ENCODE peak calls at places on chromosomes 11 and 22, in five cellular contexts. One of them, this sample, is unnamed.

GRCh38 chr11:34075178-34075820 is 23.8 kb downstream of the CAPRIN1 start:
- DNase-seq in cardiac fibroblast: peak; percentile 61
- DNase-seq in upper lobe of right lung: no peak
- DNase-seq in PC-3: peak; percentile 78
- DNase-seq in fibroblast of lung: peak; percentile 84
- DNase-seq in this sample: peak; percentile 78

GRCh38 chr11:105968021-105968697 is 53.9 kb downstream of the MSANTD4 start:
- DNase-seq in cardiac fibroblast: peak; percentile 13
- DNase-seq in upper lobe of right lung: no peak
- DNase-seq in PC-3: peak; percentile 79
- DNase-seq in fibroblast of lung: peak; percentile 72
- DNase-seq in this sample: peak; percentile 67

GRCh38 chr11:76159303-76159937 is 46.9 kb downstream of the WNT11 start:
- DNase-seq in cardiac fibroblast: no peak
- DNase-seq in upper lobe of right lung: peak; percentile 51
- DNase-seq in PC-3: no peak
- DNase-seq in fibroblast of lung: no peak
- DNase-seq in this sample: no peak

GRCh38 chr11:93330446-93330984 is at the start of gene DEUP1:
- DNase-seq in cardiac fibroblast: no peak
- DNase-seq in upper lobe of right lung: peak; percentile 81
- DNase-seq in PC-3: peak; percentile 22
- DNase-seq in fibroblast of lung: peak; percentile 17
- DNase-seq in this sample: peak; percentile 1

GRCh38 chr11:61545341-61545740 is 35.5 kb downstream of the SYT7 start:
- DNase-seq in cardiac fibroblast: peak; percentile 37
- DNase-seq in upper lobe of right lung: no peak
- DNase-seq in PC-3: peak; percentile 33
- DNase-seq in fibroblast of lung: no peak
- DNase-seq in this sample: no peak

GRCh38 chr11:126862664-126863247 is 137.8 kb downstream of the KIRREL3 start:
- DNase-seq in cardiac fibroblast: no peak
- DNase-seq in upper lobe of right lung: no peak
- DNase-seq in PC-3: no peak
- DNase-seq in fibroblast of lung: peak; percentile 15
- DNase-seq in this sample: no peak

GRCh38 chr11:123360267-123360936 is 69.7 kb upstream of the GRAMD1B start:
- DNase-seq in cardiac fibroblast: no peak
- DNase-seq in upper lobe of right lung: no peak
- DNase-seq in PC-3: no peak
- DNase-seq in fibroblast of lung: no peak
- DNase-seq in this sample: no peak

GRCh38 chr11:7495997-7496545 is 10.8 kb downstream of the OLFML1 start:
- DNase-seq in cardiac fibroblast: no peak
- DNase-seq in upper lobe of right lung: no peak
- DNase-seq in PC-3: no peak
- DNase-seq in fibroblast of lung: no peak
- DNase-seq in this sample: no peak

GRCh38 chr22:18968011-18968749 is 32.1 kb upstream of the PRODH start:
- DNase-seq in cardiac fibroblast: peak; percentile 18
- DNase-seq in upper lobe of right lung: peak; percentile 74
- DNase-seq in PC-3: peak; percentile 3
- DNase-seq in fibroblast of lung: no peak
- DNase-seq in this sample: no peak

GRCh38 chr22:49827307-49827852 is 293 bp downstream of the BRD1 start:
- DNase-seq in cardiac fibroblast: no peak
- DNase-seq in upper lobe of right lung: no peak
- DNase-seq in PC-3: no peak
- DNase-seq in fibroblast of lung: peak; percentile 40
- DNase-seq in this sample: no peak

GRCh38 chr11:68012044-68012842 is 2.1 kb downstream of the ALDH3B1 start:
- DNase-seq in cardiac fibroblast: no peak
- DNase-seq in upper lobe of right lung: peak; percentile 70
- DNase-seq in PC-3: peak; percentile 40
- DNase-seq in fibroblast of lung: no peak
- DNase-seq in this sample: no peak

GRCh38 chr11:68935516-68936357 is 32.0 kb downstream of the IGHMBP2 start:
- DNase-seq in cardiac fibroblast: no peak
- DNase-seq in upper lobe of right lung: no peak
- DNase-seq in PC-3: no peak
- DNase-seq in fibroblast of lung: no peak
- DNase-seq in this sample: no peak

DNA sequence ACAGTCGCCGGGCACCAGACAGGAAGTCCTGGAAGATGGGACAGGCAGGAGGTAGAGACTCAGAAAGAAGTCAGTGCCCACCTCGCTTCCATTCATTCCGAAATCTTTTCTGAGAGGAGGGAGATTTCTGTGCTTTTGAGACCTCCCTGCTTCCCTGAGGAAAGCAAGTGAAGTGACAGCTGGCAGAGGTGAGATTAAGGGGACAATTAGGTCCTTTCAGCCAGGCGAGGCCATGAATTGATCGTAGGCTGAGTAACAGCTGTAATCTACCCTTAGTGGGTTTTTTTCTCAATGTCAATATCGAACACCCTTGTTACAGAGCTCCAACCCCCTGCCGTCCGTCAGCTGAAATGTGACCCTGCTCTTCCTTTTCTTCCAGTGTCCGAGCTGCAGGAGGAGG is 96.0 kb downstream of the PARVA start:
- DNase-seq in cardiac fibroblast: no peak
- DNase-seq in upper lobe of right lung: no peak
- DNase-seq in PC-3: no peak
- DNase-seq in fibroblast of lung: no peak
- DNase-seq in this sample: no peak
- TF ChIP-seq CTCF in cardiac fibroblast: no peak
- TF ChIP-seq CTCF in upper lobe of right lung: no peak
- TF ChIP-seq CTCF in PC-3: no peak
- TF ChIP-seq CTCF in fibroblast of lung: no peak
- TF ChIP-seq CTCF in this sample: no peak

DNA sequence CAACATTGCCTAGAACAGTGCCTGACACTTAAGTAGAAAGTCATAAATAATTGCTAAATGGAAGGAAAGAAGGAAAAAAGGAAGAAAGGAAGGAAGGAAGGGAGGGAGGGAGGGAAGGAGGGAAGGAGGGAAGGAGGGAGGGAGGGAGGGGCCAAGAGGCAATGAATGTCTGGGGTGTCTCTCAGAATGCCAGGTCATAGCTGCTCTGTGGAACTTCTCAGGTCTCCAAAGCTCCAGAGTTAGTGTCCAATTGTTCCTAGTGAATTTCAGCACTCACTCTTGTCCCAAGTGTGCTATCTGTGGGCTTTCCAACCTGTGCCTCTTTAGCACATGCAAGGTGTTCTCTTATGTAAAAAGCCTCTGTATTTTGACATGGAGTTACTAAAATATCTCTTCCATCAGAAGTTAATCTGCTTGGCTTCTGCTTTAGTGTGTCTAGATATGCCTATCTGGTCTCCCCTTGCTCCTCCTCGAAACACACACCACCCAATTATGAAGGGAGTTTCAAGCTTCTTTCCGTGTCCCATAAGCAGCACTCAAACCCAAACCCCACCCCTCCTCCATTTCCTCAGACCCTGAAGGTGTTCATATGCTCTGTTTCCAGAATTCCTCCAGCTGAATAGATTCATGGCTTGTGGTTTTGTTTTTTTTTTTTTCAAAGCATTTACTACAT is 56.5 kb downstream of the FAM76B start:
- DNase-seq in cardiac fibroblast: no peak
- DNase-seq in upper lobe of right lung: no peak
- DNase-seq in PC-3: no peak
- DNase-seq in fibroblast of lung: no peak
- DNase-seq in this sample: no peak
- H3K4me3 ChIP-seq in cardiac fibroblast: no peak overlapping the region
- H3K4me3 ChIP-seq in upper lobe of right lung: no peak overlapping the region
- H3K4me3 ChIP-seq in PC-3: no peak overlapping the region
- H3K4me3 ChIP-seq in fibroblast of lung: no peak overlapping the region
- H3K4me3 ChIP-seq in this sample: no peak overlapping the region

DNA sequence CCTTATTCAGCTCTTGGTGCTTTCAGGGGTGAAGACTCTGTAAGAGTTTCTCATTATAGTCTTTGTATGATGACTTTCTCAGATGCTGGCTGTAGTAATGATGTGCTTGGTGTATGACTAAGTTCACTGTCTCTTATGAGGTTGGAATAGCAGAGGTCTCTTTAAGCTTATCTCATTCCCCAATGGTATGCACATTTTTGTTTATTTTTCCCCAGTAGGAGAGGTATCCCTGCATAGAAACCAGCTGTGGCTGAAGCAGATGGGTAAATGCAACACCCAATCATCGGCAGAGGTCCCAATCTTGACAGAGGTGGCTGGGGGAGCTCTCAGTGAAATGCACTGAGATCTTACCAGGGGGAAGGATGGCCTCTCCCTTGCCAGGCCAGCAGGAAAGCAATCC is 34.6 kb downstream of the BBOX1 start:
- DNase-seq in cardiac fibroblast: peak; percentile 27
- DNase-seq in upper lobe of right lung: no peak
- DNase-seq in PC-3: no peak
- DNase-seq in fibroblast of lung: peak; percentile 80
- DNase-seq in this sample: peak; percentile 75
- TF ChIP-seq CTCF in cardiac fibroblast: no peak
- TF ChIP-seq CTCF in upper lobe of right lung: no peak
- TF ChIP-seq CTCF in PC-3: no peak
- TF ChIP-seq CTCF in fibroblast of lung: no peak
- TF ChIP-seq CTCF in this sample: no peak

GRCh38 chr11:111370902-111371578 is 8.0 kb downstream of the POU2AF1 start:
- DNase-seq in cardiac fibroblast: no peak
- DNase-seq in upper lobe of right lung: no peak
- DNase-seq in PC-3: no peak
- DNase-seq in fibroblast of lung: no peak
- DNase-seq in this sample: no peak
- H3K4me3 ChIP-seq in cardiac fibroblast: no peak overlapping the region
- H3K4me3 ChIP-seq in upper lobe of right lung: no peak overlapping the region
- H3K4me3 ChIP-seq in PC-3: no peak overlapping the region
- H3K4me3 ChIP-seq in fibroblast of lung: no peak overlapping the region
- H3K4me3 ChIP-seq in this sample: no peak overlapping the region

GRCh38 chr11:18741783-18742182 is 15.8 kb upstream of the IGSF22 start:
- DNase-seq in cardiac fibroblast: no peak
- DNase-seq in upper lobe of right lung: no peak
- DNase-seq in PC-3: no peak
- DNase-seq in fibroblast of lung: no peak
- DNase-seq in this sample: no peak
- TF ChIP-seq CTCF in cardiac fibroblast: no peak
- TF ChIP-seq CTCF in upper lobe of right lung: no peak
- TF ChIP-seq CTCF in PC-3: peak; percentile 14
- TF ChIP-seq CTCF in fibroblast of lung: no peak
- TF ChIP-seq CTCF in this sample: no peak

GRCh38 chr11:110125632-110126031 is 32.4 kb downstream of the ZC3H12C start:
- DNase-seq in cardiac fibroblast: peak; percentile 96
- DNase-seq in upper lobe of right lung: no peak
- DNase-seq in PC-3: no peak
- DNase-seq in fibroblast of lung: peak; percentile 75
- DNase-seq in this sample: peak; percentile 67

GRCh38 chr11:110131386-110132123 is 38.4 kb downstream of the ZC3H12C start:
- DNase-seq in cardiac fibroblast: no peak
- DNase-seq in upper lobe of right lung: no peak
- DNase-seq in PC-3: no peak
- DNase-seq in fibroblast of lung: no peak
- DNase-seq in this sample: no peak

GRCh38 chr11:110130642-110131238 is 37.5 kb downstream of the ZC3H12C start:
- DNase-seq in cardiac fibroblast: peak; percentile 75
- DNase-seq in upper lobe of right lung: no peak
- DNase-seq in PC-3: no peak
- DNase-seq in fibroblast of lung: peak; percentile 87
- DNase-seq in this sample: peak; percentile 86

GRCh38 chr11:110126936-110127335 is 33.7 kb downstream of the ZC3H12C start:
- DNase-seq in cardiac fibroblast: no peak
- DNase-seq in upper lobe of right lung: no peak
- DNase-seq in PC-3: no peak
- DNase-seq in fibroblast of lung: peak; percentile 25
- DNase-seq in this sample: no peak

GRCh38 chr11:110128161-110128560 is 35.0 kb downstream of the ZC3H12C start:
- DNase-seq in cardiac fibroblast: peak; percentile 45
- DNase-seq in upper lobe of right lung: no peak
- DNase-seq in PC-3: no peak
- DNase-seq in fibroblast of lung: peak; percentile 32
- DNase-seq in this sample: peak; percentile 26
- H3K4me3 ChIP-seq in cardiac fibroblast: no peak overlapping the region
- H3K4me3 ChIP-seq in upper lobe of right lung: no peak overlapping the region
- H3K4me3 ChIP-seq in PC-3: no peak overlapping the region
- H3K4me3 ChIP-seq in fibroblast of lung: no peak overlapping the region
- H3K4me3 ChIP-seq in this sample: no peak overlapping the region

GRCh38 chr22:27820896-27821866 is 19.6 kb upstream of the MN1 start:
- DNase-seq in cardiac fibroblast: no peak
- DNase-seq in upper lobe of right lung: no peak
- DNase-seq in PC-3: no peak
- DNase-seq in fibroblast of lung: peak; percentile 27
- DNase-seq in this sample: no peak

GRCh38 chr22:27827586-27828213 is 26.1 kb upstream of the MN1 start:
- DNase-seq in cardiac fibroblast: no peak
- DNase-seq in upper lobe of right lung: no peak
- DNase-seq in PC-3: no peak
- DNase-seq in fibroblast of lung: no peak
- DNase-seq in this sample: no peak

GRCh38 chr22:27828214-27828587 is 26.6 kb upstream of the MN1 start:
- DNase-seq in cardiac fibroblast: no peak
- DNase-seq in upper lobe of right lung: no peak
- DNase-seq in PC-3: no peak
- DNase-seq in fibroblast of lung: no peak
- DNase-seq in this sample: no peak

GRCh38 chr22:27823221-27823620 is 21.7 kb upstream of the MN1 start:
- DNase-seq in cardiac fibroblast: no peak
- DNase-seq in upper lobe of right lung: no peak
- DNase-seq in PC-3: no peak
- DNase-seq in fibroblast of lung: no peak
- DNase-seq in this sample: no peak

GRCh38 chr22:27825174-27825573 is 23.6 kb upstream of the MN1 start:
- DNase-seq in cardiac fibroblast: peak; percentile 20
- DNase-seq in upper lobe of right lung: no peak
- DNase-seq in PC-3: no peak
- DNase-seq in fibroblast of lung: no peak
- DNase-seq in this sample: no peak
- TF ChIP-seq CTCF in cardiac fibroblast: peak; percentile 44
- TF ChIP-seq CTCF in upper lobe of right lung: peak; percentile 27
- TF ChIP-seq CTCF in PC-3: peak; percentile 55
- TF ChIP-seq CTCF in fibroblast of lung: peak; percentile 40
- TF ChIP-seq CTCF in this sample: peak; percentile 31

GRCh38 chr11:12430912-12431311 is 53.5 kb downstream of the PARVA start:
- DNase-seq in cardiac fibroblast: peak; percentile 91
- DNase-seq in upper lobe of right lung: no peak
- DNase-seq in PC-3: peak; percentile 75
- DNase-seq in fibroblast of lung: peak; percentile 89
- DNase-seq in this sample: peak; percentile 87
- H3K4me3 ChIP-seq in cardiac fibroblast: no peak overlapping the region
- H3K4me3 ChIP-seq in upper lobe of right lung: no peak overlapping the region
- H3K4me3 ChIP-seq in PC-3: peak overlapping the region; percentile 13
- H3K4me3 ChIP-seq in fibroblast of lung: no peak overlapping the region
- H3K4me3 ChIP-seq in this sample: no peak overlapping the region